ENCODE peak calls at places on chromosome 3, in five cellular contexts. S is left lung, R is endothelial cell, C is testis, A is progenitor cell of endocrine pancreas. H is an unnamed sample.

GRCh38 chr3:143975549-143976152 is 4.0 kb downstream of the DIPK2A start:
- DNase-seq in S (no peak), R (no peak), C (peak), A (no peak), H (no peak)

GRCh38 chr3:29486087-29486486 is 205.2 kb downstream of the RBMS3 start:
- DNase-seq in S (no peak), A (no peak), R (no peak), C (no peak), H (no peak)

GRCh38 chr3:32018723-32019564 is 37.4 kb downstream of the ZNF860 start:
- DNase-seq in A (no peak), R (no peak), C (no peak), S (no peak), H (no peak)

GRCh38 chr3:152334761-152335160 is 66.0 kb downstream of the MBNL1 start:
- DNase-seq in R (no peak), A (no peak), C (no peak), S (no peak), H (no peak)

GRCh38 chr3:119733812-119734211 is 31.0 kb downstream of the CFAP91 start:
- DNase-seq in A (no peak), R (no peak), C (no peak), S (no peak), H (no peak)

GRCh38 chr3:140223631-140224030 is 288.6 kb downstream of the CLSTN2 start:
- DNase-seq in C (no peak), R (no peak), S (no peak), A (no peak), H (no peak)

GRCh38 chr3:150014782-150015181 is 44.1 kb upstream of the PFN2 start:
- DNase-seq in R (no peak), S (no peak), A (no peak), C (no peak), H (no peak)

GRCh38 chr3:88150371-88150770 is 612 bp downstream of the C3orf38 start:
- DNase-seq in R (no peak), C (no peak), A (no peak), S (no peak), H (no peak)

GRCh38 chr3:128726691-128727031 is 678 bp downstream of the RAB7A start:
- DNase-seq in A (no peak), R (peak), C (peak), S (peak), H (no peak)

GRCh38 chr3:142782616-142783015 is 58.8 kb downstream of the TRPC1 start:
- DNase-seq in C (no peak), A (no peak), R (no peak), S (peak), H (no peak)

GRCh38 chr3:148881286-148881685 is 16.2 kb downstream of the CPA3 start:
- DNase-seq in C (no peak), R (no peak), S (no peak), A (no peak), H (no peak)

GRCh38 chr3:16132926-16133325 is 41.6 kb upstream of the GALNT15 start:
- DNase-seq in A (no peak), C (no peak), S (no peak), R (no peak), H (no peak)
- TF ChIP-seq CTCF in A (no peak), C (no peak), S (no peak), R (no peak), H (no peak)

GRCh38 chr3:72097053-72097452 is 312.1 kb upstream of the PROK2 start:
- DNase-seq in C (no peak), R (no peak), A (no peak), S (no peak), H (no peak)

GRCh38 chr3:72100062-72100511 is 315.1 kb upstream of the PROK2 start:
- DNase-seq in S (peak), A (no peak), C (no peak), R (no peak), H (peak)

GRCh38 chr3:72100626-72101187 is 315.8 kb upstream of the PROK2 start:
- DNase-seq in R (peak), S (peak), A (peak), C (peak), H (peak)

GRCh38 chr3:72101538-72101937 is 316.6 kb upstream of the PROK2 start:
- DNase-seq in R (no peak), C (no peak), S (no peak), A (no peak), H (no peak)

GRCh38 chr3:72099331-72100061 is 314.5 kb upstream of the PROK2 start:
- DNase-seq in R (no peak), C (no peak), S (no peak), A (no peak), H (no peak)
- TF ChIP-seq CTCF in R (no peak), C (no peak), S (no peak), A (no peak), H (no peak)

GRCh38 chr3:193872265-193872753 is 263.6 kb upstream of the HES1 start:
- DNase-seq in R (no peak), A (no peak), S (no peak), C (no peak), H (no peak)

GRCh38 chr3:193869221-193870201 is 266.4 kb upstream of the HES1 start:
- DNase-seq in R (peak), A (peak), S (peak), C (no peak), H (peak)

GRCh38 chr3:193870376-193871092 is 265.4 kb upstream of the HES1 start:
- DNase-seq in C (no peak), R (no peak), A (no peak), S (no peak), H (no peak)

GRCh38 chr3:193868590-193868989 is 267.4 kb upstream of the HES1 start:
- DNase-seq in C (no peak), S (no peak), A (no peak), R (no peak), H (no peak)

DNA sequence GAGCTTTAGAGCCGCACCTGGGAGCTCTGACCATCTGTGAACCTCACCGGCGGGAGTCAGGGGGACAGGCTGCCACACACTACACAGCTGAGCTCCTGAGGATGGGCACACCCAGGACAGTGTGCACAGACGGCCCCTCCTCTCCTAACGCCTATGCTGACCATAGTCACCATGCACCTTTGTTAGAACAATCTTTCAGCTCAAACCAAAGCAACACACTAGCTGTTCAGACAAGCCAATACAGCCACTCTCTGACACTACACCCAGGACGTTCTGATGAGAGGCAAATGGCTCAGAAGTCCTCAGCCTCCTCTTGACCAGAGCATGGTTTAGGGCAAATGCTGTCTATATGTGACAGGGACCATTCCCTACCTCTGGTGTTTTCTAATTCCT is 264.9 kb upstream of the HES1 start:
- DNase-seq in C (no peak), S (no peak), R (no peak), A (no peak), H (no peak)
- TF ChIP-seq CTCF in C (no peak), S (no peak), R (no peak), A (no peak), H (no peak)

DNA sequence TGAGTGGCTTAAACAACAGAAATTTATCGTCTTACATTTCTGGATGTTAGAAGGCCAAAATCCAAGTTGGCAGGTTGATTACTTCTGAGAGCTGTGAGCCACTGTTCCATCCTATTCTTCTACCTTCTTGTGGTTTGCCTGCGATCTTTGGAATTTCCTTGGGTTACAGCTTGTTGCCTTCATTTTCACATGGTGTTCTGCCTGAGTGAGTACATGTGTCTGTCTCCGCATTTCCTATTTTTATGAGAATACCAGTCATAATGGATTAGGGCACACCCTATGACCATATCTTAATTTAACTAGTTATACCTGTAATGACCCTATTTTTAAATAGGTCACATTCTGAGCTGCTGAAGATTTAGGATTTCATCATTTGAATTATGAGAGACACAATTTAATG is 294.3 kb downstream of the CNTN4 start:
- DNase-seq in A (no peak), C (no peak), S (no peak), R (no peak), H (no peak)
- TF ChIP-seq CTCF in A (no peak), C (no peak), S (no peak), R (no peak), H (no peak)

H was measured in nephron progenitor cell.